ENCODE peak calls at places on chromosomes 16 and 17, in six cellular contexts. One of them, this sample, is unnamed.

GRCh38 chr17:66076546-66077190 is 115.3 kb downstream of the CEP112 start:
- DNase-seq in uterus: no peak
- DNase-seq in A549: no peak
- DNase-seq in heart left ventricle: peak
- DNase-seq in esophagus squamous epithelium: no peak
- DNase-seq in H54: no peak
- DNase-seq in this sample: no peak

GRCh38 chr17:74337834-74338500 is 11.9 kb downstream of the KIF19 start:
- DNase-seq in uterus: no peak
- DNase-seq in A549: no peak
- DNase-seq in heart left ventricle: no peak
- DNase-seq in esophagus squamous epithelium: no peak
- DNase-seq in H54: no peak
- DNase-seq in this sample: no peak

GRCh38 chr16:9185396-9185795 is 94.0 kb downstream of the HAPSTR1 start:
- DNase-seq in uterus: no peak
- DNase-seq in A549: no peak
- DNase-seq in heart left ventricle: no peak
- DNase-seq in esophagus squamous epithelium: no peak
- DNase-seq in H54: no peak
- DNase-seq in this sample: no peak

GRCh38 chr16:69188716-69189115 is 1.8 kb downstream of the SNTB2 start:
- DNase-seq in uterus: no peak
- DNase-seq in A549: peak
- DNase-seq in heart left ventricle: no peak
- DNase-seq in esophagus squamous epithelium: no peak
- DNase-seq in H54: no peak
- DNase-seq in this sample: no peak

GRCh38 chr17:78723001-78723796 is 58.9 kb downstream of the CYTH1 start:
- DNase-seq in uterus: no peak
- DNase-seq in A549: no peak
- DNase-seq in heart left ventricle: peak
- DNase-seq in esophagus squamous epithelium: no peak
- DNase-seq in H54: no peak
- DNase-seq in this sample: no peak

GRCh38 chr16:55377840-55378239 is 53.8 kb downstream of the IRX6 start:
- DNase-seq in uterus: no peak
- DNase-seq in A549: no peak
- DNase-seq in heart left ventricle: no peak
- DNase-seq in esophagus squamous epithelium: no peak
- DNase-seq in H54: no peak
- DNase-seq in this sample: no peak

GRCh38 chr17:71764507-71764906 is 356.3 kb upstream of the SOX9 start:
- DNase-seq in uterus: no peak
- DNase-seq in A549: peak
- DNase-seq in heart left ventricle: no peak
- DNase-seq in esophagus squamous epithelium: no peak
- DNase-seq in H54: peak
- DNase-seq in this sample: no peak

GRCh38 chr17:27766438-27766837 is 33.9 kb downstream of the NOS2 start:
- DNase-seq in uterus: no peak
- DNase-seq in A549: no peak
- DNase-seq in heart left ventricle: no peak
- DNase-seq in esophagus squamous epithelium: no peak
- DNase-seq in H54: no peak
- DNase-seq in this sample: no peak

GRCh38 chr17:39461911-39462641 is 790 bp downstream of the CDK12 start:
- DNase-seq in uterus: peak
- DNase-seq in A549: no peak
- DNase-seq in heart left ventricle: peak
- DNase-seq in esophagus squamous epithelium: no peak
- DNase-seq in H54: peak
- DNase-seq in this sample: peak

GRCh38 chr16:27179500-27180072 is 23.7 kb upstream of the KDM8 start:
- DNase-seq in uterus: peak
- DNase-seq in A549: peak
- DNase-seq in heart left ventricle: peak
- DNase-seq in esophagus squamous epithelium: peak
- DNase-seq in H54: peak
- DNase-seq in this sample: peak

GRCh38 chr17:69326302-69327059 is 452 bp downstream of the ABCA5 start:
- DNase-seq in uterus: no peak
- DNase-seq in A549: no peak
- DNase-seq in heart left ventricle: no peak
- DNase-seq in esophagus squamous epithelium: no peak
- DNase-seq in H54: no peak
- DNase-seq in this sample: no peak

GRCh38 chr16:13453325-13453724 is 466.6 kb upstream of the ERCC4 start:
- DNase-seq in uterus: no peak
- DNase-seq in A549: no peak
- DNase-seq in heart left ventricle: no peak
- DNase-seq in esophagus squamous epithelium: no peak
- DNase-seq in H54: no peak
- DNase-seq in this sample: no peak

GRCh38 chr17:17416400-17417360 is 60.1 kb upstream of the MED9 start:
- DNase-seq in uterus: no peak
- DNase-seq in A549: peak
- DNase-seq in heart left ventricle: no peak
- DNase-seq in esophagus squamous epithelium: no peak
- DNase-seq in H54: no peak
- DNase-seq in this sample: peak

GRCh38 chr17:7213895-7214299 is 5.7 kb downstream of the DLG4 start:
- DNase-seq in uterus: peak
- DNase-seq in A549: peak
- DNase-seq in heart left ventricle: no peak
- DNase-seq in esophagus squamous epithelium: no peak
- DNase-seq in H54: no peak
- DNase-seq in this sample: peak

GRCh38 chr17:17693253-17693954 is 12.1 kb downstream of the RAI1 start:
- DNase-seq in uterus: peak
- DNase-seq in A549: no peak
- DNase-seq in heart left ventricle: peak
- DNase-seq in esophagus squamous epithelium: no peak
- DNase-seq in H54: no peak
- DNase-seq in this sample: peak

GRCh38 chr16:72995151-72995881 is 52.6 kb downstream of the ZFHX3 start:
- DNase-seq in uterus: no peak
- DNase-seq in A549: peak
- DNase-seq in heart left ventricle: no peak
- DNase-seq in esophagus squamous epithelium: no peak
- DNase-seq in H54: no peak
- DNase-seq in this sample: no peak

GRCh38 chr17:4247981-4248388 is 15.8 kb downstream of the ANKFY1 start:
- DNase-seq in uterus: no peak
- DNase-seq in A549: no peak
- DNase-seq in heart left ventricle: no peak
- DNase-seq in esophagus squamous epithelium: no peak
- DNase-seq in H54: no peak
- DNase-seq in this sample: no peak

GRCh38 chr17:50260501-50260911 is 13.8 kb upstream of the TMEM92 start:
- DNase-seq in uterus: peak
- DNase-seq in A549: no peak
- DNase-seq in heart left ventricle: no peak
- DNase-seq in esophagus squamous epithelium: no peak
- DNase-seq in H54: no peak
- DNase-seq in this sample: no peak

GRCh38 chr17:38749222-38750043 is 1.3 kb upstream of the PCGF2 start:
- DNase-seq in uterus: peak
- DNase-seq in A549: peak
- DNase-seq in heart left ventricle: peak
- DNase-seq in esophagus squamous epithelium: no peak
- DNase-seq in H54: peak
- DNase-seq in this sample: peak

GRCh38 chr17:80169784-80170500 is at the start of gene CARD14:
- DNase-seq in uterus: no peak
- DNase-seq in A549: no peak
- DNase-seq in heart left ventricle: no peak
- DNase-seq in esophagus squamous epithelium: no peak
- DNase-seq in H54: no peak
- DNase-seq in this sample: no peak

GRCh38 chr17:48930435-48930873 is 14.2 kb downstream of the SNF8 start:
- DNase-seq in uterus: no peak
- DNase-seq in A549: no peak
- DNase-seq in heart left ventricle: no peak
- DNase-seq in esophagus squamous epithelium: no peak
- DNase-seq in H54: no peak
- DNase-seq in this sample: no peak

GRCh38 chr16:57366544-57367040 is 5.7 kb upstream of the CX3CL1 start:
- DNase-seq in uterus: no peak
- DNase-seq in A549: no peak
- DNase-seq in heart left ventricle: no peak
- DNase-seq in esophagus squamous epithelium: no peak
- DNase-seq in H54: no peak
- DNase-seq in this sample: no peak

GRCh38 chr17:46949291-46950174 is 26.6 kb downstream of the GOSR2 start:
- DNase-seq in uterus: no peak
- DNase-seq in A549: no peak
- DNase-seq in heart left ventricle: no peak
- DNase-seq in esophagus squamous epithelium: no peak
- DNase-seq in H54: peak
- DNase-seq in this sample: no peak

GRCh38 chr16:72122916-72123315 is 29.3 kb downstream of the DHX38 start:
- DNase-seq in uterus: no peak
- DNase-seq in A549: no peak
- DNase-seq in heart left ventricle: no peak
- DNase-seq in esophagus squamous epithelium: no peak
- DNase-seq in H54: no peak
- DNase-seq in this sample: no peak

GRCh38 chr17:79793924-79794304 is 3.0 kb downstream of the CBX8 start:
- DNase-seq in uterus: no peak
- DNase-seq in A549: peak
- DNase-seq in heart left ventricle: no peak
- DNase-seq in esophagus squamous epithelium: no peak
- DNase-seq in H54: peak
- DNase-seq in this sample: no peak

GRCh38 chr17:78947235-78948153 is 22.3 kb upstream of the TIMP2 start:
- DNase-seq in uterus: no peak
- DNase-seq in A549: no peak
- DNase-seq in heart left ventricle: no peak
- DNase-seq in esophagus squamous epithelium: no peak
- DNase-seq in H54: no peak
- DNase-seq in this sample: no peak

GRCh38 chr17:82213251-82214011 is 789 bp upstream of the CCDC57 start:
- DNase-seq in uterus: peak
- DNase-seq in A549: peak
- DNase-seq in heart left ventricle: no peak
- DNase-seq in esophagus squamous epithelium: no peak
- DNase-seq in H54: peak
- DNase-seq in this sample: peak
- TF ChIP-seq POLR2A in uterus: no peak
- TF ChIP-seq POLR2A in A549: no peak
- TF ChIP-seq POLR2A in heart left ventricle: no peak
- TF ChIP-seq POLR2A in esophagus squamous epithelium: no peak
- TF ChIP-seq POLR2A in H54: peak
- TF ChIP-seq POLR2A in this sample: no peak

GRCh38 chr16:64981568-64982281 is 140.1 kb downstream of the CDH11 start:
- DNase-seq in uterus: no peak
- DNase-seq in A549: no peak
- DNase-seq in heart left ventricle: no peak
- DNase-seq in esophagus squamous epithelium: no peak
- DNase-seq in H54: no peak
- DNase-seq in this sample: no peak

GRCh38 chr16:64983983-64984382 is 137.9 kb downstream of the CDH11 start:
- DNase-seq in uterus: peak
- DNase-seq in A549: no peak
- DNase-seq in heart left ventricle: peak
- DNase-seq in esophagus squamous epithelium: no peak
- DNase-seq in H54: peak
- DNase-seq in this sample: peak

GRCh38 chr16:64989050-64989449 is 132.8 kb downstream of the CDH11 start:
- DNase-seq in uterus: no peak
- DNase-seq in A549: no peak
- DNase-seq in heart left ventricle: no peak
- DNase-seq in esophagus squamous epithelium: no peak
- DNase-seq in H54: no peak
- DNase-seq in this sample: no peak

GRCh38 chr16:64982581-64982980 is 139.3 kb downstream of the CDH11 start:
- DNase-seq in uterus: no peak
- DNase-seq in A549: no peak
- DNase-seq in heart left ventricle: no peak
- DNase-seq in esophagus squamous epithelium: no peak
- DNase-seq in H54: no peak
- DNase-seq in this sample: no peak

GRCh38 chr16:64983226-64983625 is 138.6 kb downstream of the CDH11 start:
- DNase-seq in uterus: no peak
- DNase-seq in A549: no peak
- DNase-seq in heart left ventricle: no peak
- DNase-seq in esophagus squamous epithelium: no peak
- DNase-seq in H54: no peak
- DNase-seq in this sample: no peak
- TF ChIP-seq POLR2A in uterus: no peak
- TF ChIP-seq POLR2A in A549: no peak
- TF ChIP-seq POLR2A in heart left ventricle: no peak
- TF ChIP-seq POLR2A in esophagus squamous epithelium: no peak
- TF ChIP-seq POLR2A in H54: no peak
- TF ChIP-seq POLR2A in this sample: no peak

GRCh38 chr17:83079766-83080616 is 582 bp downstream of the METRNL start:
- DNase-seq in uterus: no peak
- DNase-seq in A549: peak
- DNase-seq in heart left ventricle: no peak
- DNase-seq in esophagus squamous epithelium: no peak
- DNase-seq in H54: no peak
- DNase-seq in this sample: no peak

GRCh38 chr17:83077411-83077810 is 2.0 kb upstream of the METRNL start:
- DNase-seq in uterus: no peak
- DNase-seq in A549: no peak
- DNase-seq in heart left ventricle: no peak
- DNase-seq in esophagus squamous epithelium: no peak
- DNase-seq in H54: no peak
- DNase-seq in this sample: no peak

GRCh38 chr17:83080641-83081560 is 1.5 kb downstream of the METRNL start:
- DNase-seq in uterus: no peak
- DNase-seq in A549: no peak
- DNase-seq in heart left ventricle: no peak
- DNase-seq in esophagus squamous epithelium: no peak
- DNase-seq in H54: no peak
- DNase-seq in this sample: peak

GRCh38 chr17:83078378-83079339 is 750 bp upstream of the METRNL start:
- DNase-seq in uterus: no peak
- DNase-seq in A549: no peak
- DNase-seq in heart left ventricle: no peak
- DNase-seq in esophagus squamous epithelium: no peak
- DNase-seq in H54: no peak
- DNase-seq in this sample: no peak

GRCh38 chr17:83079340-83079747 is at the start of gene METRNL:
- DNase-seq in uterus: peak
- DNase-seq in A549: peak
- DNase-seq in heart left ventricle: peak
- DNase-seq in esophagus squamous epithelium: no peak
- DNase-seq in H54: peak
- DNase-seq in this sample: peak
- TF ChIP-seq POLR2A in uterus: peak
- TF ChIP-seq POLR2A in A549: peak
- TF ChIP-seq POLR2A in heart left ventricle: no peak
- TF ChIP-seq POLR2A in esophagus squamous epithelium: no peak
- TF ChIP-seq POLR2A in H54: peak
- TF ChIP-seq POLR2A in this sample: no peak

GRCh38 chr16:30588651-30589050 is 3.2 kb upstream of the ZNF785 start:
- DNase-seq in uterus: no peak
- DNase-seq in A549: no peak
- DNase-seq in heart left ventricle: no peak
- DNase-seq in esophagus squamous epithelium: no peak
- DNase-seq in H54: no peak
- DNase-seq in this sample: no peak

GRCh38 chr16:30592871-30593270 is 7.4 kb upstream of the ZNF785 start:
- DNase-seq in uterus: no peak
- DNase-seq in A549: no peak
- DNase-seq in heart left ventricle: no peak
- DNase-seq in esophagus squamous epithelium: no peak
- DNase-seq in H54: no peak
- DNase-seq in this sample: no peak
- TF ChIP-seq POLR2A in uterus: no peak
- TF ChIP-seq POLR2A in A549: no peak
- TF ChIP-seq POLR2A in heart left ventricle: no peak
- TF ChIP-seq POLR2A in esophagus squamous epithelium: no peak
- TF ChIP-seq POLR2A in H54: no peak
- TF ChIP-seq POLR2A in this sample: no peak